ENCODE peak calls at places on chromosome 6, in six cellular contexts. J is fibroblast of lung, F is astrocyte of the cerebellum, Q is mesothelial cell of epicardium, W is epithelial cell of proximal tubule, A is cardiac muscle cell. X is an unnamed sample.

GRCh38 chr6:45756611-45757010 is 259.0 kb downstream of the CLIC5 start:
- DNase-seq in J (no peak), F (no peak), Q (no peak), W (no peak), A (no peak), X (no peak)

GRCh38 chr6:68718379-68719073 is 83.4 kb downstream of the ADGRB3 start:
- DNase-seq in J (peak; percentile 95), F (no peak), Q (no peak), W (no peak), A (peak; percentile 75), X (peak; percentile 35)

GRCh38 chr6:39357998-39358686 is 35.6 kb upstream of the KCNK16 start:
- DNase-seq in J (peak; percentile 82), F (peak; percentile 38), Q (no peak), W (peak; percentile 29), A (peak; percentile 89), X (peak; percentile 56)

GRCh38 chr6:144314003-144314485 is 28.9 kb downstream of the UTRN start:
- DNase-seq in J (peak; percentile 86), F (peak; percentile 38), Q (no peak), W (peak; percentile 67), A (peak; percentile 83), X (no peak)

GRCh38 chr6:134714679-134715078 is 235.2 kb downstream of the ALDH8A1 start:
- DNase-seq in J (peak; percentile 84), F (peak; percentile 29), Q (no peak), W (peak; percentile 84), A (peak; percentile 54), X (no peak)

GRCh38 chr6:45737331-45738056 is 278.2 kb downstream of the CLIC5 start:
- DNase-seq in J (no peak), F (no peak), Q (no peak), W (no peak), A (no peak), X (no peak)

GRCh38 chr6:4806308-4807190 is 30.3 kb downstream of the CDYL start:
- DNase-seq in J (no peak), F (no peak), Q (no peak), W (no peak), A (no peak), X (no peak)

GRCh38 chr6:157552171-157552747 is 171.3 kb downstream of the ZDHHC14 start:
- DNase-seq in J (no peak), F (no peak), Q (no peak), W (no peak), A (no peak), X (no peak)

GRCh38 chr6:169530762-169531143 is 171.1 kb downstream of the WDR27 start:
- DNase-seq in J (no peak), F (no peak), Q (no peak), W (no peak), A (no peak), X (no peak)

GRCh38 chr6:36120979-36121706 is 9.2 kb upstream of the MAPK13 start:
- DNase-seq in J (peak; percentile 42), F (no peak), Q (no peak), W (no peak), A (peak; percentile 70), X (no peak)

GRCh38 chr6:137349856-137350830 is 131.0 kb upstream of the IFNGR1 start:
- DNase-seq in J (peak; percentile 51), F (no peak), Q (no peak), W (no peak), A (no peak), X (no peak)

GRCh38 chr6:156686429-156686939 is 90.7 kb upstream of the ARID1B start:
- DNase-seq in J (peak; percentile 74), F (peak; percentile 27), Q (no peak), W (peak; percentile 48), A (peak; percentile 67), X (peak; percentile 67)

GRCh38 chr6:79277109-79277508 is 42.6 kb upstream of the HMGN3 start:
- DNase-seq in J (peak; percentile 45), F (no peak), Q (no peak), W (no peak), A (peak; percentile 56), X (no peak)

GRCh38 chr6:144264270-144265060 is 20.7 kb upstream of the UTRN start:
- DNase-seq in J (peak; percentile 79), F (peak; percentile 90), Q (no peak), W (peak; percentile 87), A (peak; percentile 94), X (no peak)

GRCh38 chr6:132798820-132799538 is 542 bp upstream of the SLC18B1 start:
- DNase-seq in J (peak; percentile 72), F (peak; percentile 22), Q (no peak), W (no peak), A (peak; percentile 69), X (peak; percentile 74)

GRCh38 chr6:56814308-56814707 is 140.6 kb upstream of the BEND6 start:
- DNase-seq in J (no peak), F (no peak), Q (no peak), W (no peak), A (no peak), X (no peak)

GRCh38 chr6:81890846-81891245 is 138.4 kb upstream of the TENT5A start:
- DNase-seq in J (peak; percentile 66), F (peak; percentile 84), Q (no peak), W (no peak), A (peak; percentile 36), X (no peak)

GRCh38 chr6:36373368-36374009 is 14.0 kb downstream of the ETV7 start:
- DNase-seq in J (no peak), F (no peak), Q (no peak), W (no peak), A (no peak), X (peak; percentile 25)

GRCh38 chr6:11921017-11921438 is 91.1 kb upstream of the HIVEP1 start:
- DNase-seq in J (peak; percentile 87), F (peak; percentile 68), Q (no peak), W (no peak), A (peak; percentile 83), X (no peak)

GRCh38 chr6:73342174-73342573 is 11.9 kb downstream of the DPPA5 start:
- DNase-seq in J (no peak), F (no peak), Q (no peak), W (no peak), A (no peak), X (no peak)

GRCh38 chr6:127520061-127520460 is 926 bp upstream of the MTCL3 start:
- DNase-seq in J (peak; percentile 50), F (no peak), Q (no peak), W (no peak), A (peak; percentile 40), X (no peak)
- TF ChIP-seq CTCF in J (no peak), F (no peak), Q (no peak), W (no peak), A (no peak), X (no peak)

GRCh38 chr6:107116328-107116892 is 1.1 kb upstream of the BEND3 start:
- DNase-seq in J (no peak), F (no peak), Q (no peak), W (no peak), A (peak; percentile 19), X (peak; percentile 51)
- TF ChIP-seq CTCF in J (no peak), F (peak; percentile 28), Q (peak; percentile 16), W (no peak), A (peak; percentile 16), X (peak; percentile 9)

GRCh38 chr6:1473598-1473997 is 84.2 kb downstream of the FOXF2 start:
- DNase-seq in J (peak; percentile 29), F (no peak), Q (no peak), W (no peak), A (peak; percentile 19), X (no peak)

GRCh38 chr6:1473166-1473565 is 83.8 kb downstream of the FOXF2 start:
- DNase-seq in J (no peak), F (no peak), Q (no peak), W (no peak), A (no peak), X (no peak)

GRCh38 chr6:1472643-1473042 is 83.3 kb downstream of the FOXF2 start:
- DNase-seq in J (no peak), F (no peak), Q (no peak), W (no peak), A (no peak), X (no peak)

GRCh38 chr6:1475169-1475568 is 85.8 kb downstream of the FOXF2 start:
- DNase-seq in J (no peak), F (no peak), Q (no peak), W (no peak), A (no peak), X (no peak)

DNA sequence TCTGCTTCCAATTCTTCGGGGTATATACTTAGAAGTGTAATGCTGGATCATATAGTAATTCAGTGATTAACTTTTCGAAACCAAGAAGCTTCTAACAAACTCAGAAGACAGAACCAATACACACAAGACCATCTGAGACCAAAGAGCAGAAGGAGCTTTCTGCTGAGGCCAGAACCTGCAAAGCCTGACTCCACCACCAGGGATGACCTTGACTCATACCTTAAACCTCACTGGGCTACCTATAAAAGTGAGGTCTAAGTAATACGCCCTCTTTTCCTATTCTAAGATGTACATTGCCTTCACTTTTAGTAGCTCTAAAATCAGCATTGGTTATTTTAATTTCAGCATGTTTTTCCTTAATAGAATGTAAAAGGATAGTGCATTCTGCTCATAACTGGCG is 84.8 kb downstream of the FOXF2 start:
- DNase-seq in J (no peak), F (no peak), Q (no peak), W (no peak), A (no peak), X (no peak)
- TF ChIP-seq CTCF in J (no peak), F (no peak), Q (no peak), W (peak; percentile 35), A (no peak), X (no peak)

DNA sequence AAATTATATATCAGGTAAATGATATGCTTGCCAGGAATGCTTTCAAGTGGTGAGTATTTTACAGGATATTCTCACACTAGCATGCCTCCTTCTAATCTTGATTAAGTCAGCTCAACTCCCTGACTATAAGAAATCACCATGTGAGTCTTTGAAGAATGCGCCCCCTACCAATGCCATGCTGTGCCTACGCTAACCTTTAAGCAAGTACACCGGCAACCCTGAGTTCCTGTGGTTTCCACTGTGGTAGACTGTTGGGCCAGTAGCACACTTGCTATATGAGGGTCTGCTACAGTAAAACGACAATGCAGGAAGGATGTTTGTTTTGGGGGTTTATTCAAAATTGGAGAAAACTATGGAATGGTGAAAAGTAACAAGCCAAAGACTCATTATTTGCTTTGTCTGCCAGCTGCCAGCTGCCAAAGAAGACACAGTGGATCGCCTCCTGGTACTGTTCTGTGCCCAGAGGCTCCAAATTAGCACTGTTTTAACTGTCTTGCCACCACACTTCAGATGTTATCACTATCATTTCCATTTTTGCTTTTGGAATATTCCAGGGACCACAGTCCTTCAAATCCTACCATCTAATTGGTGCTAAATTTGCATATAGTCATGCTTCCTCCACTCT is 333.5 kb downstream of the RNGTT start:
- DNase-seq in J (no peak), F (peak; percentile 63), Q (no peak), W (no peak), A (no peak), X (no peak)
- TF ChIP-seq CTCF in J (no peak), F (peak; percentile 17), Q (no peak), W (peak; percentile 31), A (no peak), X (peak; percentile 12)

X was measured in BE2C.